ENCODE peak calls at places on chromosomes 4 and X, in four cellular contexts. K is CD4-positive, alpha-beta T cell; I is hepatocyte; G is testis. P is an unnamed sample.
A peak's percentile ranks its signal among the peaks of the same experiment; 100 is the strongest.

GRCh38 chr4:176319237-176319703 is 496 bp upstream of the SPCS3 start:
- DNase-seq in K (no peak), I (no peak), G (no peak), P (no peak)

GRCh38 chrX:70476934-70477733 is 32.5 kb downstream of the DLG3 start:
- DNase-seq in K (no peak), I (peak; percentile 58), G (no peak), P (no peak)

GRCh38 chrX:41236629-41237028 is 97.3 kb upstream of the DDX3X start:
- DNase-seq in K (no peak), I (no peak), G (no peak), P (no peak)

GRCh38 chrX:68454476-68455150 is 21.3 kb upstream of the OPHN1 start:
- DNase-seq in K (no peak), I (no peak), G (no peak), P (no peak)

GRCh38 chr4:167021545-167022155 is 212.6 kb downstream of the SPOCK3 start:
- DNase-seq in K (peak; percentile 16), I (peak; percentile 83), G (peak; percentile 88), P (peak; percentile 18)

GRCh38 chrX:46198858-46199257 is 346.4 kb downstream of the ZNF674 start:
- DNase-seq in K (no peak), I (no peak), G (no peak), P (no peak)

GRCh38 chr4:108033348-108033747 is 43.7 kb downstream of the HADH start:
- DNase-seq in K (no peak), I (no peak), G (no peak), P (no peak)

GRCh38 chrX:54223581-54223980 is 40.5 kb upstream of the FAM120C start:
- DNase-seq in K (no peak), I (no peak), G (no peak), P (no peak)

GRCh38 chr4:25925486-25926201 is 11.6 kb downstream of the SMIM20 start:
- DNase-seq in K (no peak), I (peak; percentile 58), G (peak; percentile 47), P (no peak)

GRCh38 chr4:26272654-26273307 is 48.0 kb upstream of the RBPJ start:
- DNase-seq in K (no peak), I (no peak), G (no peak), P (no peak)

GRCh38 chrX:130770615-130771014 is 132.4 kb downstream of the ENOX2 start:
- DNase-seq in K (no peak), I (no peak), G (no peak), P (no peak)

GRCh38 chr4:78059938-78060337 is 2.8 kb downstream of the FRAS1 start:
- DNase-seq in K (no peak), I (no peak), G (no peak), P (no peak)

GRCh38 chrX:130120746-130121504 is 10.6 kb upstream of the ELF4 start:
- DNase-seq in K (peak; percentile 44), I (peak; percentile 86), G (peak; percentile 78), P (peak; percentile 63)

GRCh38 chrX:32408389-32408788 is 803.0 kb downstream of the DMD start:
- DNase-seq in K (no peak), I (peak; percentile 11), G (no peak), P (no peak)

GRCh38 chrX:1093112-1093511 is 119.3 kb downstream of the CRLF2 start:
- DNase-seq in K (peak; percentile 16), I (no peak), G (no peak), P (no peak)

GRCh38 chr4:13953083-13953482 is 325.6 kb upstream of the BOD1L1 start:
- DNase-seq in K (no peak), I (no peak), G (peak; percentile 71), P (no peak)

GRCh38 chr4:138405934-138406567 is 163.9 kb upstream of the SLC7A11 start:
- DNase-seq in K (no peak), I (no peak), G (no peak), P (no peak)

GRCh38 chr4:16250665-16251365 is 24.5 kb upstream of the TAPT1 start:
- DNase-seq in K (no peak), I (peak; percentile 46), G (no peak), P (no peak)

GRCh38 chr4:108172780-108173598 is 4.3 kb upstream of the LEF1 start:
- DNase-seq in K (peak; percentile 51), I (peak; percentile 82), G (peak; percentile 72), P (peak; percentile 53)

GRCh38 chrX:115378471-115378870 is 89.0 kb downstream of the LUZP4 start:
- DNase-seq in K (no peak), I (no peak), G (no peak), P (no peak)
- TF ChIP-seq CTCF in K (no peak), I (peak; percentile 13), G (no peak), P (no peak)

DNA sequence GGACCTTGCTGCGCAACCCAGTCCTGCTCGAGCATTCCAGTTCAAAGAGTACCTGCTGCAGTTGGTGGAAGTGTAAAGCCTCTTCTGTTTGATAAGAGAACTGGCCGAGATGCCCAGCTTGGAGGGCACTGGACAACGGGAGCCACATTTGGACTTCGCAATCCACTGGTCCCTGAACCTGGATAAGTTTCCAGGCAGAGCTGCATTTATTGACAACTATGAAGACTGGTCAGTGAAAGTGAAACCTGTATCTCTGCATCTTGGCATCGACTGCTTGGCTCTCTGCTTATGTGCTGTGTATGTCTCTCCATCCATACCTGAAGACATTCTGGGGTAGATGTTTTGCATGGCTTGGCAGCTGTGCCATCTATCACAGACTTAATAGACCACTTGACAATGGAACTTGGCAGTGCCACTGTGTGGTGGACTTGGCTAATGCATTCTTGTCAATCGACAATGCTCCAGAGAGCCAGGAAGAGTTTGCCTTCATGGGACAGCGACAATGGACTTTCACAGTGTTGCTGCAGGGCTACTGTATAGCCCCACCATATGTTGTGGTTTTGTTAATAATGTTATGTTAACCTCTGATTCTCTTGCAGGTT is 43.5 kb upstream of the ZBTB33 start:
- DNase-seq in K (no peak), I (no peak), G (no peak), P (no peak)
- TF ChIP-seq CTCF in K (no peak), I (no peak), G (no peak), P (no peak)

DNA sequence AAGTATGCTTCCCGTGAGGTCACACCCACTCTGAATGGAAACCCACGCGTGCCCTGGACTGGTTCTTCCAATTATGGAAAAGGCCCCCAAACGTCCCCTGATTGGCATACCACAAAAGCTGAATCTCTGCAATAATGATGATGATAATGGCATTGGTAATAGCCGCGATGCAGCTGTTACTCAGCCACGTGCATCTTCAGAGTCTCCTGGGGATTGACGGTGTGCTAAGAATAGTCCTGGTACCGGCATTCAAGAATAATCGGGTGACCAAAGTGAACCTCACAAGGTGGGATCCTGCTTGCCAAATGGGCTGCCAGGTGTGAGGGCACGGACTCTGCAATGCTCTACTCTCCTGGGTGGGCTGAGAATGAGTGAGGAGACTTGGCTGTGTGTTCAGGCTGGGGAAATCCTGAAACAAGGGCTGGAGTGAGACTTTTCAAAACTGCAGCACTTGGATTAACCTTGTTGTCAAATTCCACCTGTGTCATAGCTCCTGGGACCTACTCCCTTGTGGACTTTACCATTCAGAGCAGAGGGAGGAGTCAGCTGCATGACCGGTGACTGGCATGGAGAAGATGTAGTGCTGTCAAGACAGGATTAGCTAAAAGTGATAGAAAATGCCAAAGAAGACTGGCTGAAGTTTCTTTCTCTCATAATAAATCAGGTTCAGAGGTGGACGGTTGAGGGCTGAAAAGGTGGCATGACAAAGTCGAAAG is 615.4 kb downstream of the MID1IP1 start:
- DNase-seq in K (no peak), I (no peak), G (no peak), P (no peak)
- TF ChIP-seq CTCF in K (no peak), I (no peak), G (no peak), P (no peak)

DNA sequence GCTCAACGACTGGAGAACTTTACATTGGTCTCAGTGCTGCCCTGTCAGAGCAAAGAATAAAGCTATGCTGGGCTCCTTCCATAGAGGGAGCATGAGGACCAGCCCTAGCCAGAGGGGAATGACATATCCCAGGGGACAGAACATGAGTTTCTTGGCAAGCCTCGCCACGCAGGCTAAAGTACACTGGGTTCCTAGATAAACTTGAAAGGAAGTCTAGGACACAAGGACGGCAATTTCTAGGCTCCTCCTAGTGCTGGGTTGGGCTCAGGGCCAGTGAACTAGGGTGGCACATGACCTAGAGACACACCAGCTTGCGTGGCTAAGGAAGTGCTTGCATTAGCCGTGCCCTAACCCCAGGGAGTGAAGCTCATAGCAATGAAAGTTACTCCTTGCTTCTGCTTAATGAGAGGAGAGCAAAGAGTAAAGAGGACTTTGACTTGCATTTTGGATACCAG is 141.0 kb downstream of the MAB21L2 start:
- DNase-seq in K (no peak), I (peak; percentile 75), G (peak; percentile 95), P (no peak)
- TF ChIP-seq CTCF in K (no peak), I (peak; percentile 32), G (peak; percentile 42), P (no peak)

GRCh38 chr4:82745173-82745842 is 53.3 kb downstream of the SCD5 start:
- DNase-seq in K (no peak), I (no peak), G (no peak), P (no peak)

GRCh38 chr4:82741188-82741587 is 57.4 kb downstream of the SCD5 start:
- DNase-seq in K (no peak), I (no peak), G (no peak), P (no peak)

GRCh38 chr4:82737354-82737753 is 61.2 kb downstream of the SCD5 start:
- DNase-seq in K (no peak), I (no peak), G (no peak), P (no peak)

GRCh38 chr4:82744284-82744963 is 54.2 kb downstream of the SCD5 start:
- DNase-seq in K (no peak), I (peak; percentile 49), G (no peak), P (no peak)

DNA sequence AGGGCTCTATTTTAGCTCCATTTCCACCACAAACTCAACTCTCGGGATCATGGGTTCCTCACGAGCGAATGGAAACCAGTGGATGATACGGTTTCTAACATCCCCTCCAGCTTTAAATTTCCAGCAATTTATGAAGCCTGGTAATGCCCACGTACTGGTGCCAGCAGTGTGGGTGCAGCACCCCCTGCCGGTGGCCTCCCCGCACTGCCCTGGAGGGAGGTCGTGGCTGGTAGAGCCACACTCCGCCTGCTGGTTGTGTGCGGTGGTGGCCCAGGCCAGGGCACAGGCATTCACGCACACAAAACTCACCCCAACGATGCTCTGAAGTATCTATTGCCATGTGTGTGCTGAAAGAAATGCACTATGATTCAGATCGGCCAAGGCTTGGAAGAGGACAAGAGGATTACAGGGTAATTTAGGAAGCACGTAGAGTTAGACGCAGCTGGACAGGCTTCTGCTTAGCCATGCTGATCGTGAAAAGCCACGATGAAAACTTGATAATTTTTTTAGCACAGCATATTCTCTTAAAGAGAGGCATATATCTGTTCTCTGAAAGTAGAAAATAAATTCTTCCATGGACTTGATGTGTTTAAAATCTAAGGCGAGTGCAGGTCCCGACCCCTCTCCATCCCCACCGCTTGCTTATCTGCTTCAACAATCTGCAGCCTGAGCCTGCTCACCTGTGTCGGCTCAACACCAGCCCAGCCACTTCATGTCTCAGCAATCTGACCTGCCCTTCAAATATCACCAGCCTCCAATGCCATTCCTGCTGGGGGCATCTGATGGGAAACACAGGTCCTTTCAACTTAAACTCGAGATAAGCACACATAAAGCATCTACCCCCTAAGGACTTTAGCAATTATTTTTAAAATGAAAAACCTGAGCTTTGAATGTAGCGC is 59.1 kb downstream of the SCD5 start:
- DNase-seq in K (no peak), I (peak; percentile 77), G (peak; percentile 64), P (peak; percentile 61)
- TF ChIP-seq CTCF in K (peak; percentile 59), I (peak; percentile 75), G (peak; percentile 77), P (peak; percentile 81)

P was measured in natural killer cell.